ENCODE peak calls at places on chromosomes 7 and 10, in eight cellular contexts. One of them, this sample, is unnamed.

GRCh38 chr10:120456143-120456625 is 843 bp upstream of the PLPP4 start:
- DNase-seq in activated gamma-delta T cell treated with Interleukin-2 at 50 U/mL for 16 hours: no peak
- DNase-seq in CD8-positive, alpha-beta memory T cell: no peak
- DNase-seq in A172: no peak
- DNase-seq in left lobe of liver: no peak
- DNase-seq in activated T-cell treated with anti-CD3 and anti-CD28 coated beads for 1 hour: no peak
- DNase-seq in memory B cell: no peak
- DNase-seq in EL: no peak
- DNase-seq in this sample: no peak

GRCh38 chr10:46549171-46550075 is 7.0 kb downstream of the GPRIN2 start:
- DNase-seq in CD8-positive, alpha-beta memory T cell: no peak
- DNase-seq in EL: no peak
- DNase-seq in A172: no peak
- DNase-seq in activated T-cell treated with anti-CD3 and anti-CD28 coated beads for 1 hour: no peak
- DNase-seq in memory B cell: peak; percentile 11
- DNase-seq in activated gamma-delta T cell treated with Interleukin-2 at 50 U/mL for 16 hours: peak; percentile 3
- DNase-seq in left lobe of liver: peak; percentile 54
- DNase-seq in this sample: no peak

GRCh38 chr7:137919987-137920386 is 73.2 kb upstream of the DGKI start:
- DNase-seq in activated T-cell treated with anti-CD3 and anti-CD28 coated beads for 1 hour: no peak
- DNase-seq in memory B cell: no peak
- DNase-seq in A172: no peak
- DNase-seq in CD8-positive, alpha-beta memory T cell: no peak
- DNase-seq in left lobe of liver: no peak
- DNase-seq in EL: no peak
- DNase-seq in activated gamma-delta T cell treated with Interleukin-2 at 50 U/mL for 16 hours: no peak
- DNase-seq in this sample: no peak

GRCh38 chr7:70614237-70614984 is 517.5 kb upstream of the GALNT17 start:
- DNase-seq in EL: peak; percentile 5
- DNase-seq in activated gamma-delta T cell treated with Interleukin-2 at 50 U/mL for 16 hours: no peak
- DNase-seq in left lobe of liver: peak; percentile 90
- DNase-seq in memory B cell: no peak
- DNase-seq in activated T-cell treated with anti-CD3 and anti-CD28 coated beads for 1 hour: no peak
- DNase-seq in CD8-positive, alpha-beta memory T cell: no peak
- DNase-seq in A172: peak; percentile 88
- DNase-seq in this sample: peak; percentile 72

GRCh38 chr7:6403907-6404306 is 43.8 kb downstream of the DAGLB start:
- DNase-seq in A172: no peak
- DNase-seq in activated gamma-delta T cell treated with Interleukin-2 at 50 U/mL for 16 hours: no peak
- DNase-seq in left lobe of liver: no peak
- DNase-seq in activated T-cell treated with anti-CD3 and anti-CD28 coated beads for 1 hour: no peak
- DNase-seq in EL: no peak
- DNase-seq in CD8-positive, alpha-beta memory T cell: no peak
- DNase-seq in memory B cell: no peak
- DNase-seq in this sample: no peak

GRCh38 chr10:111410740-111411139 is 333.9 kb downstream of the ADRA2A start:
- DNase-seq in activated T-cell treated with anti-CD3 and anti-CD28 coated beads for 1 hour: no peak
- DNase-seq in CD8-positive, alpha-beta memory T cell: no peak
- DNase-seq in memory B cell: no peak
- DNase-seq in activated gamma-delta T cell treated with Interleukin-2 at 50 U/mL for 16 hours: no peak
- DNase-seq in EL: peak; percentile 52
- DNase-seq in A172: no peak
- DNase-seq in left lobe of liver: no peak
- DNase-seq in this sample: peak; percentile 67

GRCh38 chr7:100088621-100089457 is at the start of gene COPS6:
- DNase-seq in CD8-positive, alpha-beta memory T cell: peak; percentile 89
- DNase-seq in EL: peak; percentile 72
- DNase-seq in left lobe of liver: peak; percentile 86
- DNase-seq in activated T-cell treated with anti-CD3 and anti-CD28 coated beads for 1 hour: peak; percentile 87
- DNase-seq in activated gamma-delta T cell treated with Interleukin-2 at 50 U/mL for 16 hours: peak; percentile 86
- DNase-seq in memory B cell: peak; percentile 81
- DNase-seq in A172: no peak
- DNase-seq in this sample: peak; percentile 78

GRCh38 chr7:134298902-134299683 is 17.6 kb downstream of the SLC35B4 start:
- DNase-seq in EL: no peak
- DNase-seq in activated gamma-delta T cell treated with Interleukin-2 at 50 U/mL for 16 hours: no peak
- DNase-seq in activated T-cell treated with anti-CD3 and anti-CD28 coated beads for 1 hour: no peak
- DNase-seq in CD8-positive, alpha-beta memory T cell: no peak
- DNase-seq in memory B cell: no peak
- DNase-seq in A172: no peak
- DNase-seq in left lobe of liver: no peak
- DNase-seq in this sample: no peak

This sample was measured in AG10803.